ENCODE peak calls at places on chromosomes 13 and 19, in four cellular contexts. L, G, A and X are unnamed samples.

GRCh38 chr13:36131215-36131930 is at the start of gene DCLK1:
- DNase-seq in L (peak; percentile 10), G (peak; percentile 41), A (peak; percentile 64), X (no peak)

GRCh38 chr19:44050740-44051653 is 839 bp upstream of the ZNF223 start:
- DNase-seq in L (no peak), G (no peak), A (peak; percentile 56), X (no peak)

GRCh38 chr19:38657633-38658222 is 10.3 kb downstream of the ACTN4 start:
- DNase-seq in L (no peak), G (no peak), A (no peak), X (peak; percentile 95)

GRCh38 chr19:37966211-37967072 is 59.4 kb downstream of the SIPA1L3 start:
- DNase-seq in L (no peak), G (no peak), A (no peak), X (no peak)

GRCh38 chr13:93309886-93310520 is 83.4 kb downstream of the GPC6 start:
- DNase-seq in L (no peak), G (peak; percentile 6), A (no peak), X (no peak)

GRCh38 chr13:27112006-27112405 is 59.6 kb downstream of the USP12 start:
- DNase-seq in L (no peak), G (no peak), A (no peak), X (no peak)

GRCh38 chr13:69947577-69947976 is 160.0 kb upstream of the ATXN8OS start:
- DNase-seq in L (no peak), G (no peak), A (no peak), X (no peak)

GRCh38 chr13:42102961-42103688 is 54.7 kb downstream of the DGKH start:
- DNase-seq in L (peak; percentile 5), G (no peak), A (no peak), X (no peak)

GRCh38 chr19:1690570-1691307 is 38.3 kb upstream of the TCF3 start:
- DNase-seq in L (no peak), G (peak; percentile 57), A (no peak), X (no peak)

GRCh38 chr13:110536006-110536693 is 25.4 kb downstream of the RAB20 start:
- DNase-seq in L (no peak), G (peak; percentile 86), A (no peak), X (no peak)

GRCh38 chr19:12668937-12669271 is 2.3 kb downstream of the WDR83 start:
- DNase-seq in L (peak; percentile 15), G (no peak), A (no peak), X (peak; percentile 20)

GRCh38 chr13:48528720-48529119 is 4.2 kb downstream of the RCBTB2 start:
- DNase-seq in L (no peak), G (no peak), A (no peak), X (no peak)

GRCh38 chr19:18321729-18322091 is 1.2 kb downstream of the LSM4 start:
- DNase-seq in L (no peak), G (peak; percentile 64), A (no peak), X (no peak)

GRCh38 chr19:2345794-2346663 is 14.0 kb upstream of the TMPRSS9 start:
- DNase-seq in L (no peak), G (no peak), A (no peak), X (no peak)